ENCODE peak calls at places on chromosomes 1 and 21, in nine cellular contexts. One of them, this sample, is unnamed.
A peak's percentile ranks its signal among the peaks of the same experiment; 100 is the strongest.

GRCh38 chr1:64938991-64939390 is 27.4 kb downstream of the JAK1 start:
- DNase-seq in SHP77: no peak
- DNase-seq in stimulated activated CD4-positive, alpha-beta T cell treated with anti-CD3 and anti-CD28 coated beads, TNF-alpha, amount 100 ng/mL, for 24 hours: no peak
- DNase-seq in AG08395: no peak
- DNase-seq in lower lobe of right lung: no peak
- DNase-seq in pulmonary artery endothelial cell: no peak
- DNase-seq in fibroblast of mammary gland: no peak
- DNase-seq in ELF-1: no peak
- DNase-seq in anterior cingulate cortex: no peak
- DNase-seq in this sample: no peak

GRCh38 chr1:203206116-203206687 is 19.7 kb upstream of the CHI3L1 start:
- DNase-seq in SHP77: no peak
- DNase-seq in stimulated activated CD4-positive, alpha-beta T cell treated with anti-CD3 and anti-CD28 coated beads, TNF-alpha, amount 100 ng/mL, for 24 hours: no peak
- DNase-seq in AG08395: no peak
- DNase-seq in lower lobe of right lung: no peak
- DNase-seq in pulmonary artery endothelial cell: no peak
- DNase-seq in fibroblast of mammary gland: no peak
- DNase-seq in ELF-1: peak; percentile 63
- DNase-seq in anterior cingulate cortex: no peak
- DNase-seq in this sample: peak; percentile 70

GRCh38 chr1:239884776-239885175 is 206.9 kb upstream of the FMN2 start:
- DNase-seq in SHP77: no peak
- DNase-seq in stimulated activated CD4-positive, alpha-beta T cell treated with anti-CD3 and anti-CD28 coated beads, TNF-alpha, amount 100 ng/mL, for 24 hours: no peak
- DNase-seq in AG08395: no peak
- DNase-seq in lower lobe of right lung: no peak
- DNase-seq in pulmonary artery endothelial cell: no peak
- DNase-seq in fibroblast of mammary gland: peak; percentile 10
- DNase-seq in ELF-1: no peak
- DNase-seq in anterior cingulate cortex: no peak
- DNase-seq in this sample: no peak

GRCh38 chr1:183914283-183914682 is 109.4 kb downstream of the RGL1 start:
- DNase-seq in SHP77: no peak
- DNase-seq in stimulated activated CD4-positive, alpha-beta T cell treated with anti-CD3 and anti-CD28 coated beads, TNF-alpha, amount 100 ng/mL, for 24 hours: no peak
- DNase-seq in AG08395: peak; percentile 20
- DNase-seq in lower lobe of right lung: no peak
- DNase-seq in pulmonary artery endothelial cell: peak; percentile 32
- DNase-seq in fibroblast of mammary gland: peak; percentile 79
- DNase-seq in ELF-1: no peak
- DNase-seq in anterior cingulate cortex: no peak
- DNase-seq in this sample: no peak

GRCh38 chr1:201552941-201553341 is 14.0 kb downstream of the NAV1 start:
- DNase-seq in SHP77: no peak
- DNase-seq in stimulated activated CD4-positive, alpha-beta T cell treated with anti-CD3 and anti-CD28 coated beads, TNF-alpha, amount 100 ng/mL, for 24 hours: no peak
- DNase-seq in AG08395: peak; percentile 70
- DNase-seq in lower lobe of right lung: peak; percentile 26
- DNase-seq in pulmonary artery endothelial cell: no peak
- DNase-seq in fibroblast of mammary gland: peak; percentile 62
- DNase-seq in ELF-1: peak; percentile 53
- DNase-seq in anterior cingulate cortex: no peak
- DNase-seq in this sample: peak; percentile 94

GRCh38 chr1:38440402-38440801 is 393.8 kb upstream of the POU3F1 start:
- DNase-seq in SHP77: no peak
- DNase-seq in stimulated activated CD4-positive, alpha-beta T cell treated with anti-CD3 and anti-CD28 coated beads, TNF-alpha, amount 100 ng/mL, for 24 hours: no peak
- DNase-seq in AG08395: no peak
- DNase-seq in lower lobe of right lung: no peak
- DNase-seq in pulmonary artery endothelial cell: no peak
- DNase-seq in fibroblast of mammary gland: no peak
- DNase-seq in ELF-1: no peak
- DNase-seq in anterior cingulate cortex: no peak
- DNase-seq in this sample: no peak

GRCh38 chr21:33247596-33247995 is 17.9 kb downstream of the IFNAR2 start:
- DNase-seq in SHP77: no peak
- DNase-seq in stimulated activated CD4-positive, alpha-beta T cell treated with anti-CD3 and anti-CD28 coated beads, TNF-alpha, amount 100 ng/mL, for 24 hours: no peak
- DNase-seq in AG08395: no peak
- DNase-seq in lower lobe of right lung: no peak
- DNase-seq in pulmonary artery endothelial cell: no peak
- DNase-seq in fibroblast of mammary gland: no peak
- DNase-seq in ELF-1: no peak
- DNase-seq in anterior cingulate cortex: no peak
- DNase-seq in this sample: no peak

GRCh38 chr1:197486948-197487347 is 218.9 kb downstream of the CRB1 start:
- DNase-seq in SHP77: peak; percentile 72
- DNase-seq in stimulated activated CD4-positive, alpha-beta T cell treated with anti-CD3 and anti-CD28 coated beads, TNF-alpha, amount 100 ng/mL, for 24 hours: no peak
- DNase-seq in AG08395: no peak
- DNase-seq in lower lobe of right lung: no peak
- DNase-seq in pulmonary artery endothelial cell: peak; percentile 3
- DNase-seq in fibroblast of mammary gland: peak; percentile 8
- DNase-seq in ELF-1: no peak
- DNase-seq in anterior cingulate cortex: no peak
- DNase-seq in this sample: no peak

GRCh38 chr21:45152265-45152746 is 77.9 kb downstream of the ADARB1 start:
- DNase-seq in SHP77: peak; percentile 55
- DNase-seq in stimulated activated CD4-positive, alpha-beta T cell treated with anti-CD3 and anti-CD28 coated beads, TNF-alpha, amount 100 ng/mL, for 24 hours: peak; percentile 65
- DNase-seq in AG08395: no peak
- DNase-seq in lower lobe of right lung: peak; percentile 77
- DNase-seq in pulmonary artery endothelial cell: no peak
- DNase-seq in fibroblast of mammary gland: no peak
- DNase-seq in ELF-1: peak; percentile 85
- DNase-seq in anterior cingulate cortex: no peak
- DNase-seq in this sample: peak; percentile 88

GRCh38 chr1:222171005-222171404 is 376.9 kb downstream of the HHIPL2 start:
- DNase-seq in SHP77: peak; percentile 66
- DNase-seq in stimulated activated CD4-positive, alpha-beta T cell treated with anti-CD3 and anti-CD28 coated beads, TNF-alpha, amount 100 ng/mL, for 24 hours: no peak
- DNase-seq in AG08395: peak; percentile 31
- DNase-seq in lower lobe of right lung: no peak
- DNase-seq in pulmonary artery endothelial cell: no peak
- DNase-seq in fibroblast of mammary gland: peak; percentile 76
- DNase-seq in ELF-1: peak; percentile 16
- DNase-seq in anterior cingulate cortex: no peak
- DNase-seq in this sample: no peak

GRCh38 chr1:37890378-37891014 is 31.1 kb upstream of the MTF1 start:
- DNase-seq in SHP77: peak; percentile 28
- DNase-seq in stimulated activated CD4-positive, alpha-beta T cell treated with anti-CD3 and anti-CD28 coated beads, TNF-alpha, amount 100 ng/mL, for 24 hours: no peak
- DNase-seq in AG08395: peak; percentile 32
- DNase-seq in lower lobe of right lung: no peak
- DNase-seq in pulmonary artery endothelial cell: peak; percentile 11
- DNase-seq in fibroblast of mammary gland: peak; percentile 62
- DNase-seq in ELF-1: no peak
- DNase-seq in anterior cingulate cortex: no peak
- DNase-seq in this sample: no peak

GRCh38 chr1:226618380-226618779 is 69.8 kb downstream of the STUM start:
- DNase-seq in SHP77: no peak
- DNase-seq in stimulated activated CD4-positive, alpha-beta T cell treated with anti-CD3 and anti-CD28 coated beads, TNF-alpha, amount 100 ng/mL, for 24 hours: no peak
- DNase-seq in AG08395: no peak
- DNase-seq in lower lobe of right lung: peak; percentile 34
- DNase-seq in pulmonary artery endothelial cell: no peak
- DNase-seq in fibroblast of mammary gland: no peak
- DNase-seq in ELF-1: no peak
- DNase-seq in anterior cingulate cortex: no peak
- DNase-seq in this sample: no peak

GRCh38 chr1:156421062-156421938 is 52.3 kb downstream of the RHBG start:
- DNase-seq in SHP77: peak; percentile 94
- DNase-seq in stimulated activated CD4-positive, alpha-beta T cell treated with anti-CD3 and anti-CD28 coated beads, TNF-alpha, amount 100 ng/mL, for 24 hours: peak; percentile 72
- DNase-seq in AG08395: peak; percentile 93
- DNase-seq in lower lobe of right lung: peak; percentile 76
- DNase-seq in pulmonary artery endothelial cell: peak; percentile 27
- DNase-seq in fibroblast of mammary gland: peak; percentile 64
- DNase-seq in ELF-1: peak; percentile 93
- DNase-seq in anterior cingulate cortex: peak; percentile 92
- DNase-seq in this sample: peak; percentile 96

GRCh38 chr1:37035828-37036666 is 1.7 kb upstream of the GRIK3 start:
- DNase-seq in SHP77: no peak
- DNase-seq in stimulated activated CD4-positive, alpha-beta T cell treated with anti-CD3 and anti-CD28 coated beads, TNF-alpha, amount 100 ng/mL, for 24 hours: peak; percentile 21
- DNase-seq in AG08395: no peak
- DNase-seq in lower lobe of right lung: no peak
- DNase-seq in pulmonary artery endothelial cell: no peak
- DNase-seq in fibroblast of mammary gland: no peak
- DNase-seq in ELF-1: peak; percentile 64
- DNase-seq in anterior cingulate cortex: no peak
- DNase-seq in this sample: peak; percentile 75

GRCh38 chr21:40511976-40512375 is 335.0 kb downstream of the DSCAM start:
- DNase-seq in SHP77: no peak
- DNase-seq in stimulated activated CD4-positive, alpha-beta T cell treated with anti-CD3 and anti-CD28 coated beads, TNF-alpha, amount 100 ng/mL, for 24 hours: no peak
- DNase-seq in AG08395: no peak
- DNase-seq in lower lobe of right lung: no peak
- DNase-seq in pulmonary artery endothelial cell: no peak
- DNase-seq in fibroblast of mammary gland: peak; percentile 10
- DNase-seq in ELF-1: no peak
- DNase-seq in anterior cingulate cortex: no peak
- DNase-seq in this sample: no peak

GRCh38 chr1:53956308-53957168 is 10.4 kb downstream of the LRRC42 start:
- DNase-seq in SHP77: peak; percentile 93
- DNase-seq in stimulated activated CD4-positive, alpha-beta T cell treated with anti-CD3 and anti-CD28 coated beads, TNF-alpha, amount 100 ng/mL, for 24 hours: no peak
- DNase-seq in AG08395: no peak
- DNase-seq in lower lobe of right lung: no peak
- DNase-seq in pulmonary artery endothelial cell: no peak
- DNase-seq in fibroblast of mammary gland: peak; percentile 38
- DNase-seq in ELF-1: no peak
- DNase-seq in anterior cingulate cortex: no peak
- DNase-seq in this sample: no peak

GRCh38 chr21:21175798-21176334 is 177.7 kb downstream of the NCAM2 start:
- DNase-seq in SHP77: no peak
- DNase-seq in stimulated activated CD4-positive, alpha-beta T cell treated with anti-CD3 and anti-CD28 coated beads, TNF-alpha, amount 100 ng/mL, for 24 hours: no peak
- DNase-seq in AG08395: no peak
- DNase-seq in lower lobe of right lung: no peak
- DNase-seq in pulmonary artery endothelial cell: no peak
- DNase-seq in fibroblast of mammary gland: no peak
- DNase-seq in ELF-1: no peak
- DNase-seq in anterior cingulate cortex: no peak
- DNase-seq in this sample: no peak

GRCh38 chr21:20998456-20998789 is 214 bp downstream of the NCAM2 start:
- DNase-seq in SHP77: peak; percentile 64
- DNase-seq in stimulated activated CD4-positive, alpha-beta T cell treated with anti-CD3 and anti-CD28 coated beads, TNF-alpha, amount 100 ng/mL, for 24 hours: no peak
- DNase-seq in AG08395: no peak
- DNase-seq in lower lobe of right lung: no peak
- DNase-seq in pulmonary artery endothelial cell: no peak
- DNase-seq in fibroblast of mammary gland: no peak
- DNase-seq in ELF-1: no peak
- DNase-seq in anterior cingulate cortex: no peak
- DNase-seq in this sample: no peak

GRCh38 chr1:53379662-53380002 is 51.8 kb upstream of the LRP8 start:
- DNase-seq in SHP77: no peak
- DNase-seq in stimulated activated CD4-positive, alpha-beta T cell treated with anti-CD3 and anti-CD28 coated beads, TNF-alpha, amount 100 ng/mL, for 24 hours: no peak
- DNase-seq in AG08395: no peak
- DNase-seq in lower lobe of right lung: peak; percentile 6
- DNase-seq in pulmonary artery endothelial cell: no peak
- DNase-seq in fibroblast of mammary gland: no peak
- DNase-seq in ELF-1: no peak
- DNase-seq in anterior cingulate cortex: no peak
- DNase-seq in this sample: peak; percentile 27